ENCODE peak calls at places on chromosomes 13 and 19, in eight cellular contexts. H, B, V, J, Y, I, R and N are unnamed samples.

GRCh38 chr13:24651718-24652345 is 28.4 kb upstream of the ATP12A start:
- DNase-seq in H (no peak), I (no peak), V (no peak), R (no peak), B (no peak), J (no peak), Y (peak; percentile 84), N (no peak)

GRCh38 chr19:3041756-3042517 is 12.9 kb upstream of the TLE2 start:
- DNase-seq in V (no peak), Y (no peak), R (no peak), H (no peak), J (peak; percentile 40), B (no peak), I (no peak), N (no peak)

GRCh38 chr13:112968910-112969691 is at the start of gene MCF2L:
- DNase-seq in I (peak; percentile 71), R (no peak), B (peak; percentile 56), J (peak; percentile 73), V (no peak), Y (peak; percentile 55), H (peak; percentile 51), N (no peak)

GRCh38 chr19:22354665-22355064 is 67.5 kb downstream of the ZNF98 start:
- DNase-seq in R (no peak), Y (no peak), J (no peak), B (no peak), V (no peak), I (no peak), H (no peak), N (no peak)

GRCh38 chr13:79659161-79659560 is 178.2 kb downstream of the NDFIP2 start:
- DNase-seq in J (peak; percentile 10), R (no peak), H (no peak), I (no peak), B (no peak), Y (no peak), V (no peak), N (peak; percentile 58)

GRCh38 chr19:50312967-50313811 is 16.0 kb downstream of the KCNC3 start:
- DNase-seq in R (no peak), I (no peak), Y (no peak), J (peak; percentile 34), B (no peak), H (no peak), V (no peak), N (no peak)

GRCh38 chr13:91719033-91719432 is 320.6 kb downstream of the GPC5 start:
- DNase-seq in R (no peak), I (no peak), V (no peak), B (no peak), H (no peak), J (no peak), Y (no peak), N (no peak)

GRCh38 chr13:36142735-36143134 is 11.6 kb upstream of the DCLK1 start:
- DNase-seq in J (peak; percentile 14), H (no peak), Y (no peak), B (no peak), V (no peak), I (no peak), R (no peak), N (no peak)

GRCh38 chr13:20492641-20493040 is 33.0 kb downstream of the CRYL1 start:
- DNase-seq in H (no peak), R (peak; percentile 27), B (no peak), I (no peak), Y (peak; percentile 30), V (no peak), J (peak; percentile 62), N (peak; percentile 20)

GRCh38 chr13:60331249-60332012 is 65.6 kb upstream of the TDRD3 start:
- DNase-seq in R (no peak), Y (no peak), V (no peak), H (no peak), B (no peak), I (no peak), J (peak; percentile 10), N (no peak)

GRCh38 chr19:44648536-44649370 is 5.0 kb downstream of the PVR start:
- DNase-seq in V (no peak), I (no peak), Y (no peak), B (no peak), R (no peak), J (no peak), H (no peak), N (no peak)
- TF ChIP-seq POLR2AphosphoS5 in V (no peak), I (no peak), Y (no peak), B (no peak), R (no peak), J (no peak), H (no peak), N (no peak)

DNA sequence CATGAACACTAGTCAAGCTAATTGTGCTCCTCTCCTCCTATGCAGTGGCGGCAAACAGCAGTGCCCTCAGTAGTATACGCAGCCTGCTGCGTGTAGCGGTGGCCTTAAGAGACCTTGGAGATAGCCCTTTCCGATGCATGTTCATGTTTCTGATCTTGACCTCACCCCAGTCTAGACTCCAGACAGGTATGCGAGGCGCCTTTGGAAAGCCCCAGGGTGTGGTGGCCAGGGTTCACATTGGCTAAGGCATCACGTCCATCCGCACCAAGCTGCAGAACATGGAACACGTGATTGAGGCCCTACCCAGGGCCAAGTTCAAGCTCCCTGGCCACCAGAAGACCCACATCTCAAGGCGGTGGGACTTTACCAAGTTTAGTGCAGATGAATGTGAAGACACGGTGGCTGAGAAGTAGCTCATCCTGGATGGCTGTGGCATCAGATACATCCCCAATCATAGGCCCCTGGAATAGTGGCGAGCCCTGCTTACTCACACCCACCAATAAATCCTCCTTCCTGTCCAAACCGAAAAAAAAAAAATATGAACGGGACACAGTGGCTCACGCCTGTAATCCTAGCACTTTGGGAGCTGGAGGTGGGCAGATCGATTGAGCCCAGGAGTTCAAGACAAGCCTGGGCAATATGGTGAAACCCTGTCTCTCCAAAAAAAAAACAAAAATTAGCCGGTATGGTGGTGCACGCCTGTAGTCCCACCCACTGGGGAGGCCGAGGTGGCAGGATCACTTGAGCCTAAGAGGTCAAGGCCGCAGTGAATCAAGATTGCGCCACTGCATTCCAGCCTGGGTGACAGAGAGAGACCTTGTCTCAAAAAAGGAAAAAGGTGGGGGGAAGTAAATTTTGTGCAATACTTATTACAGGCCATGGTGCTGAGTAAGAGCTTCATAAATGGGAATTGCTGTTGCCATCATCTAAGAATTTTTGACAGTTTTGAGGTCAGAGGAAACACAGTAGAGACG is 12.4 kb upstream of the CBLC start:
- DNase-seq in I (no peak), R (no peak), H (peak; percentile 64), B (no peak), V (no peak), J (no peak), Y (peak; percentile 84), N (peak; percentile 76)
- H3K27ac ChIP-seq in I (no peak overlapping the region), R (no peak overlapping the region), H (no peak overlapping the region), B (no peak overlapping the region), V (no peak overlapping the region), J (no peak overlapping the region), Y (peak overlapping the region; percentile 63), N (no peak overlapping the region)

GRCh38 chr19:16873603-16874002 is 15.2 kb upstream of the F2RL3 start:
- DNase-seq in B (no peak), Y (no peak), J (no peak), R (no peak), I (no peak), H (no peak), V (no peak), N (no peak)

GRCh38 chr19:16869331-16869972 is 19.3 kb upstream of the F2RL3 start:
- DNase-seq in B (no peak), H (no peak), R (no peak), J (no peak), Y (no peak), V (no peak), I (no peak), N (no peak)

GRCh38 chr19:16872728-16873127 is 16.1 kb upstream of the F2RL3 start:
- DNase-seq in H (no peak), J (no peak), I (no peak), Y (no peak), B (no peak), R (no peak), V (no peak), N (no peak)

GRCh38 chr19:16874250-16874977 is 14.4 kb upstream of the F2RL3 start:
- DNase-seq in H (no peak), B (no peak), J (no peak), R (no peak), V (no peak), I (no peak), Y (no peak), N (no peak)

GRCh38 chr19:16871870-16872269 is 16.9 kb upstream of the F2RL3 start:
- DNase-seq in B (peak; percentile 37), R (no peak), Y (peak; percentile 28), H (no peak), J (no peak), V (no peak), I (no peak), N (no peak)
- TF ChIP-seq POLR2AphosphoS5 in B (no peak), R (no peak), Y (no peak), H (no peak), J (no peak), V (no peak), I (no peak), N (no peak)

GRCh38 chr13:73697166-73697565 is 437.0 kb downstream of the KLF12 start:
- DNase-seq in J (no peak), I (no peak), B (no peak), V (no peak), Y (no peak), H (no peak), R (no peak), N (no peak)

GRCh38 chr13:73702419-73703071 is 431.7 kb downstream of the KLF12 start:
- DNase-seq in Y (no peak), R (no peak), B (no peak), V (no peak), I (no peak), H (no peak), J (peak; percentile 21), N (no peak)

GRCh38 chr13:73695325-73695724 is 438.9 kb downstream of the KLF12 start:
- DNase-seq in V (no peak), R (no peak), Y (no peak), B (no peak), H (no peak), J (no peak), I (no peak), N (no peak)

GRCh38 chr13:73696713-73697112 is 437.5 kb downstream of the KLF12 start:
- DNase-seq in R (no peak), V (no peak), J (no peak), Y (no peak), B (no peak), I (no peak), H (no peak), N (no peak)

GRCh38 chr13:73698859-73699258 is 435.3 kb downstream of the KLF12 start:
- DNase-seq in R (no peak), H (no peak), J (no peak), B (no peak), Y (no peak), I (no peak), V (no peak), N (no peak)
- H3K27ac ChIP-seq in R (no peak overlapping the region), H (no peak overlapping the region), J (no peak overlapping the region), B (no peak overlapping the region), Y (no peak overlapping the region), I (no peak overlapping the region), V (no peak overlapping the region), N (no peak overlapping the region)

DNA sequence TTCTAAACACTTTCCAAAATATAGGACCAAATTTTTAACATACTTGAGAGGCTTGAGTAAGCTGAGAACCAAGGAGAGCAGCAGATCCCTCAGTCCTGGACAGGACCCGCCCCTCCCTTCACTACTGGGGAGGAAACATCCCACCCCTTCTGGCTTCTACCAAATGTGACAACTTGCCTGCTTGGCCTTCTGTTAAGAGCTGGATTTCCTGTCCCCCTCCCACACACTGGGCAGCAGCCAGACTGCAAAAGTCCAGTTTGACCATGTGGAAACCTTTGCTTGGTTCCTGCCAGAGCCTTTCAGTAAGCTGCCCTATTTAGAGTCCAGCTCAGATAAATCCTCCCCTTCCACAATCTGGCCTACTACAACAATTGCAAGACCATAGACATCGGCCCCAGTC is 84.3 kb downstream of the FGF14 start:
- DNase-seq in V (no peak), R (no peak), I (peak; percentile 82), H (peak; percentile 94), B (peak; percentile 26), Y (peak; percentile 47), J (no peak), N (no peak)
- TF ChIP-seq POLR2AphosphoS5 in V (no peak), R (no peak), I (no peak), H (peak; percentile 38), B (no peak), Y (no peak), J (no peak), N (no peak)